ENCODE peak calls at places on chromosomes 16 and 17, in nine cellular contexts. M is iPS-NIHi11; E is effector memory CD8-positive, alpha-beta T cell; K is AG20443; Y is fibroblast of mammary gland; S is hypothalamus; Z is mammary epithelial cell; C is DMS 273 treated with DMSO at 0.1 percent for 48 hours; P is germinal center. W is an unnamed sample.

GRCh38 chr17:66904760-66905637 is 59.5 kb upstream of the CACNG4 start:
- DNase-seq in C (peak), Y (peak), E (no peak), Z (peak), S (no peak), M (no peak), K (no peak), P (no peak), W (no peak)

GRCh38 chr17:39244016-39244599 is 18.4 kb upstream of the STAC2 start:
- DNase-seq in E (no peak), C (no peak), Y (no peak), P (no peak), M (no peak), K (no peak), S (no peak), Z (no peak), W (no peak)

GRCh38 chr16:19242186-19242585 is 43.3 kb upstream of the CLEC19A start:
- DNase-seq in M (no peak), S (no peak), Y (no peak), K (no peak), P (no peak), E (no peak), C (no peak), Z (no peak), W (no peak)

GRCh38 chr17:35089846-35090193 is 26.3 kb upstream of the RFFL start:
- DNase-seq in P (no peak), Y (peak), S (no peak), Z (peak), K (no peak), M (peak), C (no peak), E (no peak), W (no peak)

GRCh38 chr16:397736-398332 is 835 bp downstream of the NME4 start:
- DNase-seq in P (no peak), K (peak), Z (no peak), S (no peak), C (no peak), Y (peak), M (peak), E (no peak), W (peak)

GRCh38 chr17:65395924-65396323 is 165.5 kb downstream of the AXIN2 start:
- DNase-seq in S (no peak), C (no peak), K (no peak), E (no peak), P (no peak), Z (no peak), M (no peak), Y (no peak), W (no peak)

GRCh38 chr17:78680436-78680835 is 101.6 kb downstream of the CYTH1 start:
- DNase-seq in S (no peak), Y (no peak), K (no peak), C (no peak), Z (no peak), M (no peak), P (no peak), E (no peak), W (no peak)

GRCh38 chr16:73228649-73229048 is 180.7 kb upstream of the ZFHX3 start:
- DNase-seq in Z (no peak), C (no peak), K (peak), Y (peak), M (no peak), E (no peak), S (no peak), P (no peak), W (no peak)